ENCODE peak calls at places on chromosomes 1 and 21, in five cellular contexts. One of them, this sample, is unnamed.
A peak's percentile ranks its signal among the peaks of the same experiment; 100 is the strongest.

GRCh38 chr1:235025422-235025984 is 103.1 kb downstream of the TOMM20 start:
- DNase-seq in thoracic aorta: no peak
- DNase-seq in BJ: no peak
- DNase-seq in NB4: no peak
- DNase-seq in CD8-positive, alpha-beta T cell: no peak
- DNase-seq in this sample: no peak

GRCh38 chr21:45556645-45557601 is 14.7 kb upstream of the SLC19A1 start:
- DNase-seq in NB4: peak; percentile 73
- DNase-seq in BJ: no peak
- DNase-seq in CD8-positive, alpha-beta T cell: no peak
- DNase-seq in thoracic aorta: no peak
- DNase-seq in this sample: no peak

GRCh38 chr1:163290025-163290610 is 31.6 kb upstream of the NUF2 start:
- DNase-seq in CD8-positive, alpha-beta T cell: no peak
- DNase-seq in NB4: no peak
- DNase-seq in BJ: no peak
- DNase-seq in thoracic aorta: no peak
- DNase-seq in this sample: peak; percentile 80

GRCh38 chr1:44210595-44210994 is 2.7 kb upstream of the DMAP1 start:
- DNase-seq in CD8-positive, alpha-beta T cell: no peak
- DNase-seq in thoracic aorta: no peak
- DNase-seq in BJ: no peak
- DNase-seq in NB4: no peak
- DNase-seq in this sample: no peak

GRCh38 chr21:45309069-45309521 is 21.4 kb upstream of the POFUT2 start:
- DNase-seq in CD8-positive, alpha-beta T cell: no peak
- DNase-seq in thoracic aorta: no peak
- DNase-seq in NB4: peak; percentile 79
- DNase-seq in BJ: no peak
- DNase-seq in this sample: no peak

GRCh38 chr1:228339059-228339704 is 67.5 kb downstream of the TRIM11 start:
- DNase-seq in CD8-positive, alpha-beta T cell: no peak
- DNase-seq in BJ: no peak
- DNase-seq in thoracic aorta: no peak
- DNase-seq in NB4: no peak
- DNase-seq in this sample: no peak

GRCh38 chr1:238681021-238681420 is 705.3 kb upstream of the CHRM3 start:
- DNase-seq in thoracic aorta: no peak
- DNase-seq in NB4: no peak
- DNase-seq in CD8-positive, alpha-beta T cell: no peak
- DNase-seq in BJ: no peak
- DNase-seq in this sample: no peak

GRCh38 chr1:204507317-204508105 is 8.7 kb upstream of the MDM4 start:
- DNase-seq in CD8-positive, alpha-beta T cell: no peak
- DNase-seq in BJ: no peak
- DNase-seq in NB4: peak; percentile 78
- DNase-seq in thoracic aorta: no peak
- DNase-seq in this sample: no peak

GRCh38 chr1:20284046-20284445 is 6.6 kb upstream of the VWA5B1 start:
- DNase-seq in BJ: no peak
- DNase-seq in CD8-positive, alpha-beta T cell: no peak
- DNase-seq in thoracic aorta: no peak
- DNase-seq in NB4: no peak
- DNase-seq in this sample: no peak

GRCh38 chr1:90579212-90579802 is 137.8 kb downstream of the BARHL2 start:
- DNase-seq in thoracic aorta: no peak
- DNase-seq in CD8-positive, alpha-beta T cell: no peak
- DNase-seq in NB4: peak; percentile 39
- DNase-seq in BJ: no peak
- DNase-seq in this sample: peak; percentile 1

GRCh38 chr1:33640114-33640660 is 167.7 kb downstream of the ZSCAN20 start:
- DNase-seq in CD8-positive, alpha-beta T cell: no peak
- DNase-seq in thoracic aorta: no peak
- DNase-seq in BJ: no peak
- DNase-seq in NB4: no peak
- DNase-seq in this sample: no peak

GRCh38 chr1:8780405-8780804 is 37.0 kb downstream of the RERE start:
- DNase-seq in thoracic aorta: no peak
- DNase-seq in NB4: no peak
- DNase-seq in CD8-positive, alpha-beta T cell: no peak
- DNase-seq in BJ: no peak
- DNase-seq in this sample: no peak

GRCh38 chr1:8777867-8778266 is 39.6 kb downstream of the RERE start:
- DNase-seq in NB4: no peak
- DNase-seq in CD8-positive, alpha-beta T cell: no peak
- DNase-seq in thoracic aorta: no peak
- DNase-seq in BJ: no peak
- DNase-seq in this sample: no peak

GRCh38 chr1:8776104-8776503 is 41.3 kb downstream of the RERE start:
- DNase-seq in thoracic aorta: no peak
- DNase-seq in NB4: no peak
- DNase-seq in BJ: no peak
- DNase-seq in CD8-positive, alpha-beta T cell: no peak
- DNase-seq in this sample: no peak
- TF ChIP-seq CTCF in thoracic aorta: no peak
- TF ChIP-seq CTCF in NB4: no peak
- TF ChIP-seq CTCF in BJ: no peak
- TF ChIP-seq CTCF in CD8-positive, alpha-beta T cell: no peak
- TF ChIP-seq CTCF in this sample: no peak

GRCh38 chr1:105467549-105467948 is 1588.9 kb upstream of the PRMT6 start:
- DNase-seq in thoracic aorta: no peak
- DNase-seq in NB4: no peak
- DNase-seq in BJ: no peak
- DNase-seq in CD8-positive, alpha-beta T cell: no peak
- DNase-seq in this sample: no peak

GRCh38 chr1:105459759-105460158 is 1596.7 kb upstream of the PRMT6 start:
- DNase-seq in thoracic aorta: no peak
- DNase-seq in CD8-positive, alpha-beta T cell: no peak
- DNase-seq in BJ: no peak
- DNase-seq in NB4: no peak
- DNase-seq in this sample: no peak

GRCh38 chr1:105462308-105462707 is 1594.2 kb upstream of the PRMT6 start:
- DNase-seq in thoracic aorta: no peak
- DNase-seq in BJ: no peak
- DNase-seq in CD8-positive, alpha-beta T cell: no peak
- DNase-seq in NB4: no peak
- DNase-seq in this sample: no peak
- TF ChIP-seq CTCF in thoracic aorta: no peak
- TF ChIP-seq CTCF in BJ: no peak
- TF ChIP-seq CTCF in CD8-positive, alpha-beta T cell: no peak
- TF ChIP-seq CTCF in NB4: no peak
- TF ChIP-seq CTCF in this sample: no peak

GRCh38 chr1:21489146-21489545 is 20.1 kb upstream of the ALPL start:
- DNase-seq in NB4: no peak
- DNase-seq in CD8-positive, alpha-beta T cell: no peak
- DNase-seq in BJ: no peak
- DNase-seq in thoracic aorta: no peak
- DNase-seq in this sample: no peak

GRCh38 chr1:21492171-21492625 is 17.0 kb upstream of the ALPL start:
- DNase-seq in NB4: no peak
- DNase-seq in BJ: no peak
- DNase-seq in thoracic aorta: no peak
- DNase-seq in CD8-positive, alpha-beta T cell: no peak
- DNase-seq in this sample: no peak

GRCh38 chr1:21491483-21492170 is 17.6 kb upstream of the ALPL start:
- DNase-seq in thoracic aorta: no peak
- DNase-seq in CD8-positive, alpha-beta T cell: no peak
- DNase-seq in BJ: no peak
- DNase-seq in NB4: peak; percentile 32
- DNase-seq in this sample: no peak

GRCh38 chr1:21494196-21494595 is 15.0 kb upstream of the ALPL start:
- DNase-seq in NB4: no peak
- DNase-seq in CD8-positive, alpha-beta T cell: no peak
- DNase-seq in thoracic aorta: no peak
- DNase-seq in BJ: no peak
- DNase-seq in this sample: no peak

DNA sequence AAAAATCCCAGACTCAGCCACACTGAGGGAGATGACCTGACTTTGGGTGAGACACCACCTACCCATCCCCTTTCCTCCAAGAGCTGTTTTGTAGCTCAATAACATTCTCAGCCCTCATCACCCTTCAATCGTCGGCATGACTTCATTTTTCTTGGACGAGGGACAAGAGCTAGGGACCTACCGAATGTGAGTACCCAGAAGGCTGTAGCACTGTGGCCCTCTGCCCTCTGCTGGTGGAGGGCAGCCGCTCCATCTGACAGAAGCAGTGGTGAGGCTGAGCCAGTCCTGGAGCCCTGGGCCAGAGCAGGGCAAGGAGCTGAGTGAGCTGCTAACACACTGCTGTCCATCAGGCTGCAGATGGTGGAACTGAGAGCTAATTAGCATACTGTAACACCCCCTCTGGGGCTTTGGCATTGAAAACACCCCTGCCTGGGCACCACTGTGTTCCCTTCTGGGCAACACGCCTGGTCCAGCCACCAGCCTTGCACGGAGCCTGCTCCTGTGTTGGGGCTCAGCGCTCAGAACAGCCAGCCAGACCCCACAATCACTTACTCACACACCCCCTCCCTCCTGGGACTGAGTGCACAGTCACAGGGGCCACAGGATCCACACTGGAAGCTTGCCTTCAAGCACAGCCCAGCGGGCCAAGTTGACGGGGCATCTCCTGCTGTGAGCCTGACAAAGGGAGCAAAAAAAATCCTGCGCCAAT is 18.3 kb upstream of the ALPL start:
- DNase-seq in BJ: peak; percentile 24
- DNase-seq in CD8-positive, alpha-beta T cell: no peak
- DNase-seq in thoracic aorta: no peak
- DNase-seq in NB4: peak; percentile 55
- DNase-seq in this sample: no peak
- TF ChIP-seq CTCF in BJ: peak; percentile 82
- TF ChIP-seq CTCF in CD8-positive, alpha-beta T cell: peak; percentile 15
- TF ChIP-seq CTCF in thoracic aorta: peak; percentile 23
- TF ChIP-seq CTCF in NB4: peak; percentile 35
- TF ChIP-seq CTCF in this sample: peak; percentile 77

GRCh38 chr1:205567716-205568115 is 63.2 kb downstream of the CDK18 start:
- DNase-seq in thoracic aorta: no peak
- DNase-seq in BJ: no peak
- DNase-seq in CD8-positive, alpha-beta T cell: no peak
- DNase-seq in NB4: no peak
- DNase-seq in this sample: no peak

GRCh38 chr1:205570173-205570501 is 61.7 kb downstream of the ELK4 start:
- DNase-seq in BJ: no peak
- DNase-seq in thoracic aorta: no peak
- DNase-seq in CD8-positive, alpha-beta T cell: no peak
- DNase-seq in NB4: no peak
- DNase-seq in this sample: no peak

GRCh38 chr1:205569411-205570172 is 62.2 kb downstream of the ELK4 start:
- DNase-seq in NB4: no peak
- DNase-seq in CD8-positive, alpha-beta T cell: no peak
- DNase-seq in thoracic aorta: no peak
- DNase-seq in BJ: no peak
- DNase-seq in this sample: no peak

GRCh38 chr1:205568135-205568468 is 63.6 kb downstream of the CDK18 start:
- DNase-seq in CD8-positive, alpha-beta T cell: no peak
- DNase-seq in thoracic aorta: no peak
- DNase-seq in NB4: no peak
- DNase-seq in BJ: no peak
- DNase-seq in this sample: no peak

GRCh38 chr1:205568469-205569361 is 63.1 kb downstream of the ELK4 start:
- DNase-seq in BJ: no peak
- DNase-seq in thoracic aorta: no peak
- DNase-seq in NB4: no peak
- DNase-seq in CD8-positive, alpha-beta T cell: no peak
- DNase-seq in this sample: no peak
- TF ChIP-seq CTCF in BJ: peak; percentile 29
- TF ChIP-seq CTCF in thoracic aorta: no peak
- TF ChIP-seq CTCF in NB4: no peak
- TF ChIP-seq CTCF in CD8-positive, alpha-beta T cell: no peak
- TF ChIP-seq CTCF in this sample: peak; percentile 10

GRCh38 chr1:107202007-107202406 is 61.2 kb downstream of the NTNG1 start:
- DNase-seq in thoracic aorta: no peak
- DNase-seq in NB4: no peak
- DNase-seq in CD8-positive, alpha-beta T cell: no peak
- DNase-seq in BJ: no peak
- DNase-seq in this sample: no peak

GRCh38 chr1:107198581-107198980 is 57.7 kb downstream of the NTNG1 start:
- DNase-seq in thoracic aorta: no peak
- DNase-seq in NB4: no peak
- DNase-seq in CD8-positive, alpha-beta T cell: no peak
- DNase-seq in BJ: no peak
- DNase-seq in this sample: peak; percentile 2

GRCh38 chr1:107195476-107195875 is 54.6 kb downstream of the NTNG1 start:
- DNase-seq in thoracic aorta: no peak
- DNase-seq in CD8-positive, alpha-beta T cell: no peak
- DNase-seq in NB4: no peak
- DNase-seq in BJ: no peak
- DNase-seq in this sample: no peak

DNA sequence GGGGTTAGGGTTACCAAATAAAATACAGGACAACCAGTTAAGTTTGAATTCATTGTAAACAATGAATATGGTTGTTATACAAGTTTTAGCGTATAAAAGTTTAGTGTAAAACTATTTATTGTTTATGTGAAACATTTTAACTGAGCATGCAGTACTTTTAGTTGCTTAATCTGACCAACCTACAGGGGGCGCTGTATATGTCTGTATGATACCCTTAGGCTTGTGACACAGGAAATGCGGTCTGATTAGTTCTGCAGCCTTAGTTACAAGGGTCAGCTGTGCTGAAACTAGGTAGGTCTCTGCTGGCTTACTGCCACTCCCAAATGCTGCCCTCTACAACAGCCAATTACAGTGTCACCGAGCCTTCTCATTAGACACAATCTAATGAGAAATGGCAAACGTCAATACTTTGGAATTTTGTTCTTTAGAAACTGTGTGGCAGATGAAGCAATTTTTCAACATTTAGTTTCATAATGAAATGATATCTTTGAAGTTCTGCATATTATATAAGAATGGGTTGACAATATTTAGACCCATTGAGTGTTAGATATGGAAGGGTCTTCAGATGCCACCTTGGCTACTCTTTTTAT is 56.2 kb downstream of the NTNG1 start:
- DNase-seq in thoracic aorta: no peak
- DNase-seq in NB4: peak; percentile 74
- DNase-seq in BJ: no peak
- DNase-seq in CD8-positive, alpha-beta T cell: no peak
- DNase-seq in this sample: no peak
- TF ChIP-seq CTCF in thoracic aorta: no peak
- TF ChIP-seq CTCF in NB4: peak; percentile 54
- TF ChIP-seq CTCF in BJ: peak; percentile 38
- TF ChIP-seq CTCF in CD8-positive, alpha-beta T cell: no peak
- TF ChIP-seq CTCF in this sample: peak; percentile 27

GRCh38 chr1:157878059-157878458 is 36.5 kb upstream of the CD5L start:
- DNase-seq in BJ: no peak
- DNase-seq in NB4: peak; percentile 52
- DNase-seq in thoracic aorta: no peak
- DNase-seq in CD8-positive, alpha-beta T cell: no peak
- DNase-seq in this sample: no peak
- TF ChIP-seq CTCF in BJ: peak; percentile 47
- TF ChIP-seq CTCF in NB4: peak; percentile 46
- TF ChIP-seq CTCF in thoracic aorta: no peak
- TF ChIP-seq CTCF in CD8-positive, alpha-beta T cell: no peak
- TF ChIP-seq CTCF in this sample: peak; percentile 27

GRCh38 chr1:243926299-243926698 is 76.3 kb upstream of the AKT3 start:
- DNase-seq in CD8-positive, alpha-beta T cell: no peak
- DNase-seq in BJ: no peak
- DNase-seq in NB4: no peak
- DNase-seq in thoracic aorta: no peak
- DNase-seq in this sample: no peak
- TF ChIP-seq CTCF in CD8-positive, alpha-beta T cell: no peak
- TF ChIP-seq CTCF in BJ: no peak
- TF ChIP-seq CTCF in NB4: no peak
- TF ChIP-seq CTCF in thoracic aorta: no peak
- TF ChIP-seq CTCF in this sample: no peak

This sample was measured in AG09319.